ENCODE peak calls at places on chromosomes 1 and 21, in nine cellular contexts. T is A549, O is ovary, D is tibial nerve, U is suprapubic skin, Q is HepG2, A is sigmoid colon, K is H1, X is stomach. Y is an unnamed sample.

GRCh38 chr1:149849246-149849946 is 50.0 kb upstream of the BOLA1 start:
- DNase-seq in T (no peak), O (no peak), D (peak; percentile 2), U (no peak), Q (no peak), A (no peak), K (no peak), X (no peak), Y (no peak)

GRCh38 chr1:174769961-174770549 is 229.7 kb upstream of the CACYBP start:
- DNase-seq in T (peak; percentile 19), O (no peak), D (no peak), U (no peak), Q (peak; percentile 49), A (no peak), K (no peak), X (no peak), Y (no peak)

GRCh38 chr1:223504741-223505140 is 111.5 kb downstream of the CCDC185 start:
- DNase-seq in T (no peak), O (no peak), D (no peak), U (no peak), Q (no peak), A (no peak), K (no peak), X (peak; percentile 79), Y (no peak)

GRCh38 chr1:25065246-25066238 is 135.5 kb upstream of the RUNX3 start:
- DNase-seq in T (no peak), O (no peak), D (no peak), U (no peak), Q (no peak), A (peak; percentile 29), K (no peak), X (no peak), Y (peak; percentile 27)

GRCh38 chr1:218625393-218625792 is 280.3 kb downstream of the TGFB2 start:
- DNase-seq in T (no peak), O (no peak), D (no peak), U (no peak), Q (no peak), A (no peak), K (no peak), X (no peak), Y (no peak)

GRCh38 chr1:221227460-221227859 is 348.2 kb downstream of the HLX start:
- DNase-seq in T (no peak), O (no peak), D (no peak), U (no peak), Q (no peak), A (no peak), K (peak; percentile 46), X (no peak), Y (no peak)

GRCh38 chr1:230127105-230128054 is 60.3 kb downstream of the GALNT2 start:
- DNase-seq in T (no peak), O (no peak), D (no peak), U (no peak), Q (no peak), A (no peak), K (no peak), X (no peak), Y (no peak)

GRCh38 chr21:28018741-28019669 is 973.7 kb downstream of the LTN1 start:
- DNase-seq in T (no peak), O (no peak), D (no peak), U (no peak), Q (no peak), A (no peak), K (no peak), X (no peak), Y (peak; percentile 28)

GRCh38 chr1:47183308-47184089 is 6.3 kb downstream of the PDZK1IP1 start:
- DNase-seq in T (no peak), O (no peak), D (no peak), U (no peak), Q (no peak), A (no peak), K (no peak), X (peak; percentile 23), Y (peak; percentile 32)

GRCh38 chr1:234871710-234872262 is 256.9 kb downstream of the TOMM20 start:
- DNase-seq in T (no peak), O (no peak), D (no peak), U (no peak), Q (no peak), A (no peak), K (no peak), X (no peak), Y (no peak)

GRCh38 chr1:147892731-147893214 is 9.8 kb upstream of the GJA8 start:
- DNase-seq in T (peak; percentile 52), O (no peak), D (peak; percentile 19), U (no peak), Q (peak; percentile 28), A (no peak), K (no peak), X (no peak), Y (no peak)

GRCh38 chr1:38045431-38046332 is 911 bp downstream of the POU3F1 start:
- DNase-seq in T (no peak), O (peak; percentile 50), D (no peak), U (no peak), Q (no peak), A (no peak), K (peak; percentile 78), X (no peak), Y (peak; percentile 36)

GRCh38 chr1:6170742-6171201 is 9.3 kb downstream of the CHD5 start:
- DNase-seq in T (no peak), O (no peak), D (no peak), U (no peak), Q (no peak), A (no peak), K (no peak), X (no peak), Y (no peak)

GRCh38 chr1:157089789-157090188 is 9.8 kb downstream of the ETV3L start:
- DNase-seq in T (no peak), O (no peak), D (no peak), U (no peak), Q (no peak), A (peak; percentile 63), K (no peak), X (peak; percentile 24), Y (no peak)

GRCh38 chr1:17485280-17485679 is 45.8 kb upstream of the RCC2 start:
- DNase-seq in T (no peak), O (no peak), D (no peak), U (no peak), Q (no peak), A (no peak), K (peak; percentile 71), X (peak; percentile 27), Y (no peak)

GRCh38 chr1:97200627-97201026 is 479.0 kb downstream of the PTBP2 start:
- DNase-seq in T (no peak), O (no peak), D (no peak), U (no peak), Q (no peak), A (no peak), K (no peak), X (no peak), Y (no peak)

DNA sequence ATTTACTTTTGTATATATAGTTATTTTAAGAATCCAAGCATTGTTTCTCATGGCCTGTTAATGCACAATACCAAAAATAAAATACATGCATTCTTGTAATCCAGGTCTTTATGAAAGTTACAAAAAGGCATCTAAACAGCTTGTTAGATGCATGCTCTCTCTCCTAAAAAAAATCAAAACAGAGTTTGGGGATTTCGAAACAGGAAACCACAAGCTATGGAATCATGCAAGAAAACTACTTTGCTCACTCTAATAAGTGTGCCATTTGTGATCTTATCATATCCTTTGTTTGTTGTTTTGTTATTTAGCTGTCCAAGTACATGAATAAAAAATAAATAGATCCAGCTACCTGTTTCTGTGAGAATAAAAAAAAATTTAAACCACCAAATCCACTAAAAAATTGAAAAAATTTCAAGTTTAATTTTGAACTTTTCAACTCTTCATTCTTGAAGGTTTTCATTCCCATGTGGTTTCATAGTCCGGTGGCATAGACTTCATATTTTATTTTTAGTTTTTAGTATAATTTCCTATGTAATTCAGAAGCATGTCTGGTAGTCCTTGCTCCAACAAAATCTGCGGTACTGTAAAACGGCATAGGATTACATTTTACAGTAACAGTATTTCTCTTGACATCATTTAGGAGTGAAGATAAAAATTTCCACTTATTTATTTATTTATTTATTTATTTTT is 1.6 kb upstream of the ATG4C start:
- DNase-seq in T (no peak), O (no peak), D (no peak), U (no peak), Q (no peak), A (no peak), K (no peak), X (no peak), Y (no peak)
- TF ChIP-seq POLR2A in T (no peak), O (no peak), D (no peak), U (no peak), Q (no peak), A (no peak), K (no peak), X (no peak), Y (no peak)

DNA sequence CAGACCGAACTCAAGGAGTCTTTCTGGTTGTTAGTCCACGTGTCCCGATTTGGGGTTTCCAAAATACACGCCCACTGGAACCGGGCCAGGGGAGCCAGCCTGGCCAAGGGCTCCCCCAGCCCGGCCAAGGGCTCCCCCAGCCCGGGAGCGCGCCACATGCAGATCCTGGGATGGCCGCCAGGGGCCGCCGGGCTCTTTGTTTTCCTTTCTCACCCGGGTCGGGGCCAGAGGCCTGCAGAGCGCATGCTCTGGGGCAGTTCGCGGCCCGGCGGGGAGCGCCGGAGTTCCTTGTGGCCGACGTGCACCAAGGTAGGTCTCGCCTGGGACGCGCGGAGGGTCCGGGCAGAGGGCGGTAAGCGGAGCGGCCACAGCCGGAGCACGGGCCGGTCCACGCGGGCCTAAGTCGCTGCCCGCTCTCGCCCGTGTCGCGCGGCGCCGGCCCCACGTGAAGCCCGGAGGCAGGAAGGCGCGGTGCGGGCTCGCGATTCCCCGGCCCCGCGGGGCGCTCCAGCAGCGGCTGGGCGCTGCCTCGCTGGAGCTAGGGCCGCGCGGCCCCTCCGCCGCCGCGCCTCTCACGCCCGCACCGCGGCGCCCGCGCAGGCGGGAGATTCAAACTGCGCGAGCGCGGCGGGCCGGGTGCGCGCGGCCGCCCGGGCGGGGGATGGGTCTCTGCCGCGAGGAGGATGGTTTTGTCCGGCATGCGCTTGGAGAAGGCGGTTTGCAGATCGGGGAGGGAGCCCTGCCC is 12.3 kb downstream of the RCC1 start:
- DNase-seq in T (peak; percentile 73), O (peak; percentile 96), D (peak; percentile 83), U (peak; percentile 93), Q (peak; percentile 76), A (peak; percentile 95), K (peak; percentile 98), X (peak; percentile 92), Y (peak; percentile 98)
- H3K4me1 ChIP-seq in T (peaks cover 40% of the 10 kb centered on the region), O (peaks cover 5% of the 10 kb centered on the region), D (peaks cover 7% of the 10 kb centered on the region), U (peaks cover 19% of the 10 kb centered on the region), Q (peaks cover 31% of the 10 kb centered on the region), A (no peaks in the 10 kb centered on the region), K (peaks cover 16% of the 10 kb centered on the region), X (peaks cover 27% of the 10 kb centered on the region), Y (peaks cover 13% of the 10 kb centered on the region)

DNA sequence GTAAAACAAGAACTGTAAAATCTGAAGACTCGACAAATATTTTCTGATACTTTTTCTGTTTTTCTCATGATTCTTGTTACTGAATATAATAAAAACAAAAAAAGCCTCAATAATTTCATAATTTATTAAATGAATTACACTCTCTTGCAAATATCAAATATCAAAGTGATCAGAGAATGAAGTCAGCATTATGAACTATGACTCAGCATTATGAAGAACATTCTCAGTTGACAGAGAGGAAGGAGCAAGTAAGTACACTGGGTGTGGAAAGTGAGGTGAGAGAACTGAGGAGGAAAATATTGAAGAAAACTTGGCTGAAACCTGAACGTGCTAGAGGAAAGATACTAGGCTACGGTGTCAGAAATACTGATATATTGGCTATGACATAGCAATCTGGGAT is 529.5 kb downstream of the KCNT2 start:
- DNase-seq in T (peak; percentile 9), O (no peak), D (no peak), U (no peak), Q (no peak), A (no peak), K (no peak), X (no peak), Y (no peak)
- TF ChIP-seq EP300 in T (no peak), O (no peak), D (no peak), U (no peak), Q (no peak), A (no peak), K (no peak), X (no peak), Y (no peak)

GRCh38 chr1:161226759-161227158 is 899 bp downstream of the TOMM40L start:
- DNase-seq in T (no peak), O (no peak), D (no peak), U (no peak), Q (no peak), A (no peak), K (no peak), X (no peak), Y (no peak)
- TF ChIP-seq POLR2A in T (no peak), O (no peak), D (no peak), U (no peak), Q (peak; percentile 6), A (no peak), K (no peak), X (no peak), Y (no peak)